ENCODE peak calls at places on chromosomes 12 and 14, in ten cellular contexts. One of them, this sample, is unnamed.

GRCh38 chr12:126784328-126784921 is 1482.5 kb upstream of the TMEM132C start:
- DNase-seq in amygdala: no peak
- DNase-seq in NCI-H1105 treated with DMSO at 0.1 percent for 48 hours: peak
- DNase-seq in pancreas: peak
- DNase-seq in COR-L47: peak
- DNase-seq in T-cell: no peak
- DNase-seq in activated CD4-positive, alpha-beta T cell treated with anti-CD3 and anti-CD28 coated beads, Interleukin-2, amount 50 U/mL, for 24 hours: no peak
- DNase-seq in stromal cell of bone marrow: peak
- DNase-seq in heart right ventricle: peak
- DNase-seq in amniotic stem cell: peak
- DNase-seq in this sample: peak

GRCh38 chr12:116360579-116361403 is 83.3 kb upstream of the MED13L start:
- DNase-seq in amygdala: no peak
- DNase-seq in NCI-H1105 treated with DMSO at 0.1 percent for 48 hours: no peak
- DNase-seq in pancreas: no peak
- DNase-seq in COR-L47: no peak
- DNase-seq in T-cell: no peak
- DNase-seq in activated CD4-positive, alpha-beta T cell treated with anti-CD3 and anti-CD28 coated beads, Interleukin-2, amount 50 U/mL, for 24 hours: no peak
- DNase-seq in stromal cell of bone marrow: no peak
- DNase-seq in heart right ventricle: no peak
- DNase-seq in amniotic stem cell: no peak
- DNase-seq in this sample: no peak

GRCh38 chr14:55572578-55572977 is 7.4 kb upstream of the KTN1 start:
- DNase-seq in amygdala: no peak
- DNase-seq in NCI-H1105 treated with DMSO at 0.1 percent for 48 hours: peak
- DNase-seq in pancreas: no peak
- DNase-seq in COR-L47: peak
- DNase-seq in T-cell: no peak
- DNase-seq in activated CD4-positive, alpha-beta T cell treated with anti-CD3 and anti-CD28 coated beads, Interleukin-2, amount 50 U/mL, for 24 hours: no peak
- DNase-seq in stromal cell of bone marrow: no peak
- DNase-seq in heart right ventricle: peak
- DNase-seq in amniotic stem cell: no peak
- DNase-seq in this sample: no peak

GRCh38 chr12:15728118-15728598 is 61.0 kb downstream of the EPS8 start:
- DNase-seq in amygdala: no peak
- DNase-seq in NCI-H1105 treated with DMSO at 0.1 percent for 48 hours: no peak
- DNase-seq in pancreas: no peak
- DNase-seq in COR-L47: no peak
- DNase-seq in T-cell: no peak
- DNase-seq in activated CD4-positive, alpha-beta T cell treated with anti-CD3 and anti-CD28 coated beads, Interleukin-2, amount 50 U/mL, for 24 hours: no peak
- DNase-seq in stromal cell of bone marrow: peak
- DNase-seq in heart right ventricle: no peak
- DNase-seq in amniotic stem cell: peak
- DNase-seq in this sample: peak

GRCh38 chr12:43285248-43285647 is 266.8 kb downstream of the ADAMTS20 start:
- DNase-seq in amygdala: no peak
- DNase-seq in NCI-H1105 treated with DMSO at 0.1 percent for 48 hours: no peak
- DNase-seq in pancreas: no peak
- DNase-seq in COR-L47: no peak
- DNase-seq in T-cell: no peak
- DNase-seq in activated CD4-positive, alpha-beta T cell treated with anti-CD3 and anti-CD28 coated beads, Interleukin-2, amount 50 U/mL, for 24 hours: no peak
- DNase-seq in stromal cell of bone marrow: peak
- DNase-seq in heart right ventricle: no peak
- DNase-seq in amniotic stem cell: peak
- DNase-seq in this sample: peak

GRCh38 chr14:20583908-20584307 is 3.9 kb downstream of the RNASE11 start:
- DNase-seq in amygdala: no peak
- DNase-seq in NCI-H1105 treated with DMSO at 0.1 percent for 48 hours: no peak
- DNase-seq in pancreas: no peak
- DNase-seq in COR-L47: no peak
- DNase-seq in T-cell: no peak
- DNase-seq in activated CD4-positive, alpha-beta T cell treated with anti-CD3 and anti-CD28 coated beads, Interleukin-2, amount 50 U/mL, for 24 hours: no peak
- DNase-seq in stromal cell of bone marrow: no peak
- DNase-seq in heart right ventricle: no peak
- DNase-seq in amniotic stem cell: no peak
- DNase-seq in this sample: no peak

GRCh38 chr12:120983759-120984158 is 5.4 kb downstream of the HNF1A start:
- DNase-seq in amygdala: no peak
- DNase-seq in NCI-H1105 treated with DMSO at 0.1 percent for 48 hours: no peak
- DNase-seq in pancreas: no peak
- DNase-seq in COR-L47: no peak
- DNase-seq in T-cell: no peak
- DNase-seq in activated CD4-positive, alpha-beta T cell treated with anti-CD3 and anti-CD28 coated beads, Interleukin-2, amount 50 U/mL, for 24 hours: no peak
- DNase-seq in stromal cell of bone marrow: no peak
- DNase-seq in heart right ventricle: no peak
- DNase-seq in amniotic stem cell: no peak
- DNase-seq in this sample: no peak

GRCh38 chr12:27970981-27971489 is 1.5 kb downstream of the PTHLH start:
- DNase-seq in amygdala: no peak
- DNase-seq in NCI-H1105 treated with DMSO at 0.1 percent for 48 hours: no peak
- DNase-seq in pancreas: no peak
- DNase-seq in COR-L47: no peak
- DNase-seq in T-cell: no peak
- DNase-seq in activated CD4-positive, alpha-beta T cell treated with anti-CD3 and anti-CD28 coated beads, Interleukin-2, amount 50 U/mL, for 24 hours: no peak
- DNase-seq in stromal cell of bone marrow: no peak
- DNase-seq in heart right ventricle: peak
- DNase-seq in amniotic stem cell: no peak
- DNase-seq in this sample: no peak

GRCh38 chr14:100402631-100403030 is 79.5 kb downstream of the SLC25A47 start:
- DNase-seq in amygdala: no peak
- DNase-seq in NCI-H1105 treated with DMSO at 0.1 percent for 48 hours: peak
- DNase-seq in pancreas: no peak
- DNase-seq in COR-L47: peak
- DNase-seq in T-cell: no peak
- DNase-seq in activated CD4-positive, alpha-beta T cell treated with anti-CD3 and anti-CD28 coated beads, Interleukin-2, amount 50 U/mL, for 24 hours: no peak
- DNase-seq in stromal cell of bone marrow: no peak
- DNase-seq in heart right ventricle: no peak
- DNase-seq in amniotic stem cell: no peak
- DNase-seq in this sample: no peak

GRCh38 chr12:55743131-55743921 is 404 bp downstream of the GDF11 start:
- DNase-seq in amygdala: no peak
- DNase-seq in NCI-H1105 treated with DMSO at 0.1 percent for 48 hours: no peak
- DNase-seq in pancreas: peak
- DNase-seq in COR-L47: peak
- DNase-seq in T-cell: peak
- DNase-seq in activated CD4-positive, alpha-beta T cell treated with anti-CD3 and anti-CD28 coated beads, Interleukin-2, amount 50 U/mL, for 24 hours: no peak
- DNase-seq in stromal cell of bone marrow: no peak
- DNase-seq in heart right ventricle: no peak
- DNase-seq in amniotic stem cell: peak
- DNase-seq in this sample: peak

GRCh38 chr12:79055926-79056674 is 191.5 kb downstream of the SYT1 start:
- DNase-seq in amygdala: no peak
- DNase-seq in NCI-H1105 treated with DMSO at 0.1 percent for 48 hours: peak
- DNase-seq in pancreas: no peak
- DNase-seq in COR-L47: no peak
- DNase-seq in T-cell: no peak
- DNase-seq in activated CD4-positive, alpha-beta T cell treated with anti-CD3 and anti-CD28 coated beads, Interleukin-2, amount 50 U/mL, for 24 hours: no peak
- DNase-seq in stromal cell of bone marrow: no peak
- DNase-seq in heart right ventricle: no peak
- DNase-seq in amniotic stem cell: no peak
- DNase-seq in this sample: peak

GRCh38 chr12:93844385-93844784 is 167.2 kb downstream of the CRADD start:
- DNase-seq in amygdala: no peak
- DNase-seq in NCI-H1105 treated with DMSO at 0.1 percent for 48 hours: no peak
- DNase-seq in pancreas: no peak
- DNase-seq in COR-L47: no peak
- DNase-seq in T-cell: no peak
- DNase-seq in activated CD4-positive, alpha-beta T cell treated with anti-CD3 and anti-CD28 coated beads, Interleukin-2, amount 50 U/mL, for 24 hours: no peak
- DNase-seq in stromal cell of bone marrow: no peak
- DNase-seq in heart right ventricle: no peak
- DNase-seq in amniotic stem cell: no peak
- DNase-seq in this sample: no peak

GRCh38 chr14:32252030-32252670 is 49.1 kb upstream of the RNU6-8 start:
- DNase-seq in amygdala: peak
- DNase-seq in NCI-H1105 treated with DMSO at 0.1 percent for 48 hours: peak
- DNase-seq in pancreas: no peak
- DNase-seq in COR-L47: peak
- DNase-seq in T-cell: peak
- DNase-seq in activated CD4-positive, alpha-beta T cell treated with anti-CD3 and anti-CD28 coated beads, Interleukin-2, amount 50 U/mL, for 24 hours: peak
- DNase-seq in stromal cell of bone marrow: peak
- DNase-seq in heart right ventricle: peak
- DNase-seq in amniotic stem cell: peak
- DNase-seq in this sample: peak

GRCh38 chr12:94922561-94922960 is 80.9 kb downstream of the NDUFA12 start:
- DNase-seq in amygdala: no peak
- DNase-seq in NCI-H1105 treated with DMSO at 0.1 percent for 48 hours: no peak
- DNase-seq in pancreas: no peak
- DNase-seq in COR-L47: no peak
- DNase-seq in T-cell: no peak
- DNase-seq in activated CD4-positive, alpha-beta T cell treated with anti-CD3 and anti-CD28 coated beads, Interleukin-2, amount 50 U/mL, for 24 hours: no peak
- DNase-seq in stromal cell of bone marrow: no peak
- DNase-seq in heart right ventricle: no peak
- DNase-seq in amniotic stem cell: no peak
- DNase-seq in this sample: no peak

GRCh38 chr14:85573406-85573805 is 43.5 kb downstream of the FLRT2 start:
- DNase-seq in amygdala: no peak
- DNase-seq in NCI-H1105 treated with DMSO at 0.1 percent for 48 hours: no peak
- DNase-seq in pancreas: no peak
- DNase-seq in COR-L47: no peak
- DNase-seq in T-cell: no peak
- DNase-seq in activated CD4-positive, alpha-beta T cell treated with anti-CD3 and anti-CD28 coated beads, Interleukin-2, amount 50 U/mL, for 24 hours: no peak
- DNase-seq in stromal cell of bone marrow: no peak
- DNase-seq in heart right ventricle: no peak
- DNase-seq in amniotic stem cell: no peak
- DNase-seq in this sample: peak

GRCh38 chr12:44848771-44849085 is 27.4 kb downstream of the NELL2 start:
- DNase-seq in amygdala: no peak
- DNase-seq in NCI-H1105 treated with DMSO at 0.1 percent for 48 hours: no peak
- DNase-seq in pancreas: no peak
- DNase-seq in COR-L47: no peak
- DNase-seq in T-cell: no peak
- DNase-seq in activated CD4-positive, alpha-beta T cell treated with anti-CD3 and anti-CD28 coated beads, Interleukin-2, amount 50 U/mL, for 24 hours: no peak
- DNase-seq in stromal cell of bone marrow: no peak
- DNase-seq in heart right ventricle: no peak
- DNase-seq in amniotic stem cell: no peak
- DNase-seq in this sample: no peak